ENCODE peak calls at places on chromosomes 1 and 21, in seven cellular contexts. K is HCT116, C is SK-N-SH, H is HepG2, Z is H1, L is K562, U is GM12878. O is an unnamed sample.

GRCh38 chr1:213750231-213751063 is 237.3 kb upstream of the PROX1 start:
- DNase-seq in Z (no peak), H (peak), L (no peak), U (no peak), K (no peak), C (no peak), O (no peak)

GRCh38 chr1:160078392-160079195 is 2.7 kb upstream of the KCNJ9 start:
- DNase-seq in Z (peak), C (peak), U (no peak), H (peak), L (peak), K (peak), O (no peak)

GRCh38 chr21:44939532-44940115 is at the start of gene SLX9:
- DNase-seq in H (peak), C (peak), L (peak), K (peak), Z (peak), U (no peak), O (peak)

GRCh38 chr1:108057536-108057935 is 92.6 kb upstream of the VAV3 start:
- DNase-seq in L (no peak), K (no peak), H (no peak), Z (no peak), C (no peak), U (no peak), O (peak)

GRCh38 chr1:16114527-16115467 is 41.1 kb downstream of the EPHA2 start:
- DNase-seq in L (no peak), K (no peak), Z (no peak), H (no peak), U (no peak), C (no peak), O (no peak)

GRCh38 chr1:46131727-46132528 is 501 bp downstream of the PIK3R3 start:
- DNase-seq in K (no peak), H (no peak), C (peak), L (peak), Z (peak), U (no peak), O (no peak)

GRCh38 chr21:17818158-17819113 is 720 bp downstream of the C21orf91 start:
- DNase-seq in H (peak), Z (peak), U (no peak), K (no peak), L (no peak), C (peak), O (peak)

GRCh38 chr1:22733643-22734042 is 23.0 kb downstream of the EPHB2 start:
- DNase-seq in C (no peak), H (no peak), U (no peak), L (no peak), K (no peak), Z (no peak), O (no peak)

GRCh38 chr21:16323586-16323985 is 593.8 kb downstream of the USP25 start:
- DNase-seq in L (no peak), H (no peak), U (no peak), Z (no peak), C (no peak), K (no peak), O (no peak)

GRCh38 chr1:109627692-109628399 is 8.2 kb downstream of the AMPD2 start:
- DNase-seq in K (no peak), Z (peak), U (no peak), C (no peak), H (no peak), L (no peak), O (no peak)

GRCh38 chr1:240344918-240345317 is 253.2 kb downstream of the FMN2 start:
- DNase-seq in K (no peak), H (no peak), C (no peak), U (no peak), L (no peak), Z (no peak), O (no peak)

GRCh38 chr1:16076871-16077250 is 3.4 kb upstream of the FAM131C start:
- DNase-seq in K (peak), L (no peak), U (no peak), C (peak), Z (no peak), H (no peak), O (no peak)

GRCh38 chr1:69315416-69315815 is 252.3 kb upstream of the LRRC7 start:
- DNase-seq in Z (no peak), C (no peak), U (no peak), H (no peak), K (no peak), L (no peak), O (no peak)

GRCh38 chr1:69319287-69319686 is 248.4 kb upstream of the LRRC7 start:
- DNase-seq in K (no peak), H (no peak), Z (no peak), U (no peak), C (no peak), L (no peak), O (no peak)

GRCh38 chr1:69313118-69313517 is 254.6 kb upstream of the LRRC7 start:
- DNase-seq in Z (no peak), H (no peak), L (no peak), K (no peak), U (no peak), C (no peak), O (no peak)

GRCh38 chr1:69312055-69312732 is 255.5 kb upstream of the LRRC7 start:
- DNase-seq in C (no peak), Z (peak), K (no peak), H (no peak), U (no peak), L (no peak), O (no peak)

DNA sequence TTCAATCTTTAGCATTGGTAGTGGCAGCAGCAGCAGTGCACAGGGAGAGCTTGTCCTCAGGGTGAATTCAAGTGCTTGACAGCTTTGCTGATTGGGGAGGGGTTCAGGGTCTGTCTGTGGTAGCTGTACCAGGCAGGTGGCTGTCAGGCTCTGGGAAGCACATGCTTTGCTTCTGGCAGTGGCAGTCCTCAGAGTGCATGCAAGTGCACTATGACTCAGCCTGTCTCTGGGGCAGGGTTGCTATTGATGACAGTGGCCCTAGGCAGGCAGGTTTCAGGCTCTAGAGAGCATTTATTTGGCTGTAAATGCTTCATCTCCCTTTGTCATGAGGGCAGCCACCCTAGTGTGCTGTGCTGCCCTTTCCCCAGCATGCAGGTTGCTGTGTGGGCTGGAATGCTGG is 251.9 kb upstream of the LRRC7 start:
- DNase-seq in H (no peak), L (no peak), C (peak), K (no peak), Z (no peak), U (no peak), O (peak)
- H3K9ac ChIP-seq in H (no peak), L (no peak), C (no peak), K (no peak), Z (no peak), U (no peak), O (no peak)

GRCh38 chr1:2125375-2126211 is 69.0 kb downstream of the FAAP20 start:
- DNase-seq in L (no peak), C (no peak), U (no peak), Z (no peak), K (no peak), H (no peak), O (no peak)

GRCh38 chr1:2126331-2127180 is 68.0 kb downstream of the FAAP20 start:
- DNase-seq in H (no peak), U (no peak), K (no peak), Z (no peak), L (no peak), C (no peak), O (no peak)

GRCh38 chr1:2129256-2129943 is 65.2 kb downstream of the FAAP20 start:
- DNase-seq in C (no peak), L (no peak), Z (no peak), H (no peak), U (no peak), K (no peak), O (no peak)

GRCh38 chr1:2128189-2128901 is 66.2 kb downstream of the FAAP20 start:
- DNase-seq in C (no peak), K (no peak), Z (no peak), U (no peak), H (no peak), L (no peak), O (no peak)

DNA sequence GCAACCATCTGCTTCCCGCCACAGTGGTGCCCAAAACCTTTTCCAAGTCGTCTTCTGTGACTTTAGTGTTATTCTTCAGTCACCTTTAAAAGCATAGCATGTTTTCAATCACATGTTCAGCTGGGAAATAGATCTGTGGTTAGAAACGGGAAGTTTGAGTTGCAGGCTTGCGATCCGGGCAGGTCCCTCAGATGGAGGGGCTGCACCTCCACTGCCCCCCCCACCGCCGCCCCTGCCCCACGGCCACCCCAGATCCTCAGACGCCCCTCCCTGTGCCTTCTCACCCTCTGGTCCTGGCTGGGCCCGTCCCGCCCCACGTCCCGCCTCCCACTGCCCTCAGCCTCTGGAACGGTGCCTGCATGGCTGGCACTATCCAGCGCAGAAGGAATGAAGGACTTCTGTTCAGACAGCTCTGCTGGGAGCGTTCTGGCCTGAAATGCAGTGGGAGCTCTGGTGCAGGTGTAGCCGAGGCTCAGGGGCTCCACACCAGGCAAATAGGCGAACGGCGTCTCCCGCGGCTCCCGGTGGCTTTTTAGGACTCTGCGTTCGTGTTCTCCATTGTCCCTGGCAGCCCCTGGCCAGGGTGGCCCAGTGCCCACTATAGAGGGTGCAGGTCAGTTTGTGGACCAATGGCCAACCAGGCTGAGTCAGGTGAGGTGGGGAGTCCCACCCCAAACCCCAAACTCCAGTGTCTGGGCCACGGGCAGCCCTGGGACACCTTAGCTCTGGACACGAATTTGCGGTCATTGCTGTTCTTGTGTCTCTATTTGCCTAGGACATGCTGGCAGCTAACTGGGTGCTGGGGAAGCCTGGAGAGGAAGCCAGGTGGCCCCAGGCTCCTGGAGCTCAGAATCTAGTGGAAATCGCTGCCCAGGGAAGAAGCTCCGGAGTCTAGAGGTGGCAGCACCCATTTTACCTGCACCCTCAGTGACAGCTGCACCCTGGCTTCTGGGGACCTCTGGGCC is 67.1 kb downstream of the FAAP20 start:
- DNase-seq in K (no peak), Z (no peak), L (no peak), U (no peak), C (no peak), H (no peak), O (no peak)
- TF ChIP-seq YY1 in K (no peak), Z (no peak), L (no peak), U (no peak), C (no peak), H (no peak), O (no peak)

DNA sequence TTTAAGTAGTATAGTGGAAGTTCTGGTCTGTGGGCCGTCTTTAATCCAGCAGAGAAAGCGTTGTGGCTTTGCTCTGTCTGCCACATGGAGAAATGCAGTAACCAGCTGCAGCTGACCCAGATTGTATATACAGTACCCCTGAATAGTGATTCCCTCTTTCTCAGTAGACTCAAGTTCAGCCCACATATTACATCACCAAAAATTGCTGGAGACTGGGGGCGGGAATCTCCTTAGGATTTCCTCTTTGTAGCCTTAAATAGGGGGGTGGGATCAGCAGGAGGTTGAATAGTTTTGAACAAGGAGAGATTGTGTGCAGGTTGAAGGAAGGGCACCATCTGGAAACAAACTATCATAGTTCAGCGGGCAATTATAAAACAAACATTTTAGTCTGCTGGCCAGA is at the start of gene ANGPTL1:
- DNase-seq in H (peak), U (no peak), K (no peak), Z (no peak), L (no peak), C (no peak), O (no peak)
- H3K9ac ChIP-seq in H (peak), U (no peak), K (no peak), Z (no peak), L (no peak), C (no peak), O (no peak)

GRCh38 chr1:92409946-92410345 is 76.8 kb downstream of the GFI1 start:
- DNase-seq in H (no peak), K (no peak), Z (no peak), U (no peak), L (no peak), C (no peak), O (no peak)

GRCh38 chr1:92408825-92409224 is 77.9 kb downstream of the GFI1 start:
- DNase-seq in H (no peak), K (no peak), Z (no peak), C (no peak), U (no peak), L (no peak), O (no peak)

GRCh38 chr1:92411511-92411910 is 75.2 kb downstream of the GFI1 start:
- DNase-seq in C (no peak), K (no peak), U (no peak), L (peak), Z (no peak), H (no peak), O (no peak)

DNA sequence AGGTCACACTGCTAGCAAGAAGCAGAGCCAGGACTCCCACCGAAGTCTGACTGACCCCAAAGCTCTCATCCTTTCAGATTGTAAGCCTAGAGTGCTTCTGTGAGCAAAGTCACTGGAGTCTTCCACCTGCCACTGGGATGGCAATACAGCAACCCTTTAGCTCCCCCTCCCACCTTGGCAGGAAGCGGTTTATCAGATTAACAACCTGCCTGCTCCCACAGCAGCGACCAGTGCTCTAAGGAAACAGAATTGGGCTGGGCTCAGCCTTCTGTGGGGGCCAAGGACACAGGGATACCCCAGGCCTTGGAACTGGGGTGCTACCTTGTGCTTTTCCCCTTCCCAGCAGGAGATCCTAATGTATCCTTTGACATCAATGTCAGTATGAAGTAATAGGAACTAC is 76.0 kb downstream of the GFI1 start:
- DNase-seq in K (no peak), U (no peak), Z (no peak), H (no peak), L (peak), C (no peak), O (no peak)
- TF ChIP-seq YY1 in K (no peak), U (no peak), Z (no peak), H (no peak), L (no peak), C (no peak), O (no peak)

GRCh38 chr1:192809286-192810252 is 730 bp downstream of the RGS2 start:
- DNase-seq in C (peak), U (no peak), K (no peak), Z (no peak), L (peak), H (no peak), O (no peak)
- H3K9ac ChIP-seq in C (peak), U (no peak), K (peak), Z (peak), L (peak), H (no peak), O (peak)

GRCh38 chr1:90488451-90488850 is 228.7 kb downstream of the BARHL2 start:
- DNase-seq in C (no peak), K (no peak), U (no peak), Z (no peak), L (no peak), H (no peak), O (no peak)
- TF ChIP-seq YY1 in C (no peak), K (no peak), U (no peak), Z (no peak), L (no peak), H (no peak), O (no peak)